ENCODE peak calls at places on chromosomes 7 and 10, in eight cellular contexts. One of them, this sample, is unnamed.

GRCh38 chr7:636396-636795 is 90.1 kb upstream of the DNAAF5 start:
- DNase-seq in GM23338: no peak
- DNase-seq in GM12878: no peak
- DNase-seq in HepG2: peak; percentile 12
- DNase-seq in SK-N-SH: no peak
- DNase-seq in HL-60: no peak
- DNase-seq in HCT116: peak; percentile 65
- DNase-seq in K562: peak; percentile 68
- DNase-seq in this sample: peak; percentile 61

GRCh38 chr10:131760416-131761166 is 140.2 kb upstream of the PPP2R2D start:
- DNase-seq in GM23338: peak; percentile 51
- DNase-seq in GM12878: no peak
- DNase-seq in HepG2: no peak
- DNase-seq in SK-N-SH: no peak
- DNase-seq in HL-60: no peak
- DNase-seq in HCT116: no peak
- DNase-seq in K562: no peak
- DNase-seq in this sample: no peak

GRCh38 chr10:10852464-10852863 is 165.2 kb upstream of the CELF2 start:
- DNase-seq in GM23338: no peak
- DNase-seq in GM12878: no peak
- DNase-seq in HepG2: no peak
- DNase-seq in SK-N-SH: no peak
- DNase-seq in HL-60: no peak
- DNase-seq in HCT116: no peak
- DNase-seq in K562: no peak
- DNase-seq in this sample: no peak

GRCh38 chr7:155490697-155491628 is 33.0 kb downstream of the EN2 start:
- DNase-seq in GM23338: peak; percentile 90
- DNase-seq in GM12878: no peak
- DNase-seq in HepG2: no peak
- DNase-seq in SK-N-SH: peak; percentile 71
- DNase-seq in HL-60: peak; percentile 5
- DNase-seq in HCT116: no peak
- DNase-seq in K562: no peak
- DNase-seq in this sample: no peak

GRCh38 chr10:103669243-103669929 is 175.9 kb downstream of the NEURL1 start:
- DNase-seq in GM23338: no peak
- DNase-seq in GM12878: no peak
- DNase-seq in HepG2: no peak
- DNase-seq in SK-N-SH: no peak
- DNase-seq in HL-60: no peak
- DNase-seq in HCT116: no peak
- DNase-seq in K562: no peak
- DNase-seq in this sample: no peak

GRCh38 chr7:75980126-75980864 is 14.1 kb downstream of the TMEM120A start:
- DNase-seq in GM23338: no peak
- DNase-seq in GM12878: no peak
- DNase-seq in HepG2: no peak
- DNase-seq in SK-N-SH: peak; percentile 45
- DNase-seq in HL-60: no peak
- DNase-seq in HCT116: no peak
- DNase-seq in K562: no peak
- DNase-seq in this sample: no peak

GRCh38 chr10:97889461-97890265 is 40.0 kb downstream of the GOLGA7B start:
- DNase-seq in GM23338: peak; percentile 65
- DNase-seq in GM12878: no peak
- DNase-seq in HepG2: no peak
- DNase-seq in SK-N-SH: peak; percentile 54
- DNase-seq in HL-60: no peak
- DNase-seq in HCT116: peak; percentile 66
- DNase-seq in K562: peak; percentile 61
- DNase-seq in this sample: no peak

GRCh38 chr10:3773465-3774017 is 11.5 kb downstream of the KLF6 start:
- DNase-seq in GM23338: no peak
- DNase-seq in GM12878: no peak
- DNase-seq in HepG2: no peak
- DNase-seq in SK-N-SH: no peak
- DNase-seq in HL-60: no peak
- DNase-seq in HCT116: no peak
- DNase-seq in K562: no peak
- DNase-seq in this sample: no peak

GRCh38 chr7:85454904-85455303 is 268.0 kb upstream of the SEMA3D start:
- DNase-seq in GM23338: no peak
- DNase-seq in GM12878: no peak
- DNase-seq in HepG2: no peak
- DNase-seq in SK-N-SH: no peak
- DNase-seq in HL-60: no peak
- DNase-seq in HCT116: no peak
- DNase-seq in K562: no peak
- DNase-seq in this sample: no peak

GRCh38 chr10:132296671-132297443 is 10.9 kb downstream of the STK32C start:
- DNase-seq in GM23338: no peak
- DNase-seq in GM12878: no peak
- DNase-seq in HepG2: no peak
- DNase-seq in SK-N-SH: peak; percentile 90
- DNase-seq in HL-60: no peak
- DNase-seq in HCT116: no peak
- DNase-seq in K562: no peak
- DNase-seq in this sample: no peak

GRCh38 chr10:70477661-70478162 is 855 bp upstream of the PALD1 start:
- DNase-seq in GM23338: peak; percentile 66
- DNase-seq in GM12878: no peak
- DNase-seq in HepG2: peak; percentile 13
- DNase-seq in SK-N-SH: peak; percentile 68
- DNase-seq in HL-60: peak; percentile 62
- DNase-seq in HCT116: peak; percentile 85
- DNase-seq in K562: peak; percentile 71
- DNase-seq in this sample: no peak
- TF ChIP-seq REST in GM23338: no peak
- TF ChIP-seq REST in GM12878: no peak
- TF ChIP-seq REST in HepG2: no peak
- TF ChIP-seq REST in SK-N-SH: no peak
- TF ChIP-seq REST in HL-60: no peak
- TF ChIP-seq REST in HCT116: no peak
- TF ChIP-seq REST in K562: no peak
- TF ChIP-seq REST in this sample: no peak

DNA sequence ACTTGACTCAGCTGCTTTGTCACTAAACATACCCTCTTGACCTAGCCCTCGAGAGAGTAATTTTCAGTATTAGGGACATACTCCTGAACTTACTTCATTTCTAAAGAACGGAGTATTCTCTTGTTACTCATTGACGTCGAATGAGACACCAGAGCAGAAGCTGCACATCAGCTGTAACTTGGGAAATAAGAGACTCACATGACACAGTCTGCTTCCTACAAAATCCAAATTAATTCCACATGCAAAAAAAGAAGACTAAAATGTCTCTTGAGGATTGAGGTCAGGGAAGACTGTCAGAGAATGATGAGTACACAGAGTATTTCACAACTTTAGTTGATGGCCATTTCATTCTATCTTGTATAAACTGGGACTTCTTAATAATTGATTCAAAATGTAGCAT is 114.7 kb upstream of the EGFR start:
- DNase-seq in GM23338: no peak
- DNase-seq in GM12878: no peak
- DNase-seq in HepG2: no peak
- DNase-seq in SK-N-SH: no peak
- DNase-seq in HL-60: no peak
- DNase-seq in HCT116: no peak
- DNase-seq in K562: no peak
- DNase-seq in this sample: no peak
- TF ChIP-seq POLR2AphosphoS5 in GM23338: no peak
- TF ChIP-seq POLR2AphosphoS5 in GM12878: no peak
- TF ChIP-seq POLR2AphosphoS5 in HepG2: no peak
- TF ChIP-seq POLR2AphosphoS5 in SK-N-SH: no peak
- TF ChIP-seq POLR2AphosphoS5 in HL-60: no peak
- TF ChIP-seq POLR2AphosphoS5 in HCT116: no peak
- TF ChIP-seq POLR2AphosphoS5 in K562: no peak
- TF ChIP-seq POLR2AphosphoS5 in this sample: no peak

DNA sequence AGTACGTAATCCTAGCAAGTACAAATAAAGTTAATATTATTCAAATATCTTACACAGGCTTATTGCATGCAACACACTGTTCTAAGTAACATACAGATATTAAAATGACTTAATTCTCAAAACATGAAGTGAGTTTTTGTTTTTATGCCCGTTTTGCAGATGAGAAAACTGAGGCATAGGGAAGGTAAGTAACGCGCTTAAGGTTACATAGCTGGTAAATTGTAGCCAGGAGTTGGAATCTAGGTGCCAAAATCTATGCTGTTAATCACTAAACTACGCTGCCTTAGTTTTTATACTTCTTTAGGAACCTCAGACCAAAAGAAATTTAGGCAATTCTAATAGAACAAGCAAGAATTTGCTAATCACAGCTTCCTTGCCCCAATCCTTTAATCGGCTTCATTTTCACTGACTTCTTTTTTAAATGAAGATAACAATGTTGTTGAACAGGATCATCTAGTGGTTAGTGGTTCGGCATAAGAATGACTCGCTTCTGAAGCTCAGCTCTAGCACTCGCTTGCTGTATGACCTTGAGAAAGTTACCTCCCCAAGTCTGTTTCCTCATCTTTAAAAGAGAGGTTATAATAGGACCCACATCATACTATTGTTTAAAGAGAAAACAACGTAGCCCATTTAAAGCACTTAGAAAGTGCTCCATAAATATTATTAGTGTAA is 1.0 kb upstream of the LRRTM3 start:
- DNase-seq in GM23338: peak; percentile 60
- DNase-seq in GM12878: no peak
- DNase-seq in HepG2: no peak
- DNase-seq in SK-N-SH: no peak
- DNase-seq in HL-60: no peak
- DNase-seq in HCT116: no peak
- DNase-seq in K562: no peak
- DNase-seq in this sample: no peak
- H3K4me3 ChIP-seq in GM23338: peak overlapping the region; percentile 35
- H3K4me3 ChIP-seq in GM12878: no peak overlapping the region
- H3K4me3 ChIP-seq in HepG2: no peak overlapping the region
- H3K4me3 ChIP-seq in SK-N-SH: no peak overlapping the region
- H3K4me3 ChIP-seq in HL-60: no peak overlapping the region
- H3K4me3 ChIP-seq in HCT116: no peak overlapping the region
- H3K4me3 ChIP-seq in K562: no peak overlapping the region
- H3K4me3 ChIP-seq in this sample: no peak overlapping the region

GRCh38 chr7:117873933-117874530 is 791 bp upstream of the CTTNBP2 start:
- DNase-seq in GM23338: no peak
- DNase-seq in GM12878: no peak
- DNase-seq in HepG2: no peak
- DNase-seq in SK-N-SH: no peak
- DNase-seq in HL-60: no peak
- DNase-seq in HCT116: no peak
- DNase-seq in K562: no peak
- DNase-seq in this sample: no peak

GRCh38 chr7:117871778-117872538 is 1.3 kb downstream of the CTTNBP2 start:
- DNase-seq in GM23338: peak; percentile 72
- DNase-seq in GM12878: no peak
- DNase-seq in HepG2: no peak
- DNase-seq in SK-N-SH: peak; percentile 24
- DNase-seq in HL-60: no peak
- DNase-seq in HCT116: no peak
- DNase-seq in K562: no peak
- DNase-seq in this sample: no peak

GRCh38 chr7:117871401-117871777 is 1.9 kb downstream of the CTTNBP2 start:
- DNase-seq in GM23338: no peak
- DNase-seq in GM12878: no peak
- DNase-seq in HepG2: no peak
- DNase-seq in SK-N-SH: no peak
- DNase-seq in HL-60: no peak
- DNase-seq in HCT116: no peak
- DNase-seq in K562: no peak
- DNase-seq in this sample: no peak

GRCh38 chr7:117872565-117873055 is 631 bp downstream of the CTTNBP2 start:
- DNase-seq in GM23338: peak; percentile 51
- DNase-seq in GM12878: no peak
- DNase-seq in HepG2: no peak
- DNase-seq in SK-N-SH: no peak
- DNase-seq in HL-60: no peak
- DNase-seq in HCT116: peak; percentile 6
- DNase-seq in K562: no peak
- DNase-seq in this sample: no peak

DNA sequence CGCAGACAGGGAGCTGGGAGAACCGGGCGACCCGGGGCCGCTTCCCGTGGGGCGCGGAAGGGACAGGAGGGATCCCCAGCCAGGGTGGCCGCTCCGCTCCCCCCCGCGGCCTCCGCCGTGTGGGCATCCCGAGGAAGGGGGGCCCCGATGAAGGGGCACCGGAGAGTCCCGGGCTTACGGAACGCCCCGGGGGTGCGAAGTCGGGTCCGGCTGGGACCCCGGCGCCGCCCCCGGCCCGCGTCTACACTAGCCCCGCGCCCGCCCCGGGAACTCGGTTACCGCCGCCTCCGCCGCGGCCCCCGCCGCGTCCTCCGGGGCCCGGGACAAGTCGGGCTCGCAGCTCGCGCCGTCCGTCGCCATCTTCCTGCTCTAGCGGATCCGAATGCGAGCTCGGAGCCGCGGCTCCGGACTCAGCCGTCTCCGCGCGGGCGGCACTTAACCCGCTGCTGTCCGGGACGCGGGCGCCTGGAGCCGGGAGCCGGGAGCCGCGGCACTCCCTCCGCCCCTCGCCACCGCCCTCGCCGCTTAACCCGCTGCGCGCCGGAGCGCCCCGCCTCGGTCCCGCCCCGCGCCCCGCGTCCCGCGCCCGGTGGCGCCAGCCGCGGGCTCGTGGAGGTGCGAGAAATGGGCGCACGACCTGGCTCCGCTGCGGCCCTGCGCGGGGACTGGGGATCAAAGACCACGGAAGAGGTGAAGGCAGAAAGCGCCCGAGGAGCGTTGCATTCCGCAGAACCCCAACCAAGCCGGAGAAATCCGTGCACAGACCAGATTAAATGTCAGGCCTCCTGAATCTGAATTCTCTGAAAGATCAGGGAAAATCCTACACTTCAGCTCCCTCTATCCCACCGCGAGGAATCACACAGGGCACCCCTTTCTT is at the start of gene CTTNBP2:
- DNase-seq in GM23338: peak; percentile 85
- DNase-seq in GM12878: no peak
- DNase-seq in HepG2: no peak
- DNase-seq in SK-N-SH: peak; percentile 75
- DNase-seq in HL-60: no peak
- DNase-seq in HCT116: peak; percentile 6
- DNase-seq in K562: peak; percentile 17
- DNase-seq in this sample: no peak
- TF ChIP-seq REST in GM23338: no peak
- TF ChIP-seq REST in GM12878: no peak
- TF ChIP-seq REST in HepG2: no peak
- TF ChIP-seq REST in SK-N-SH: no peak
- TF ChIP-seq REST in HL-60: no peak
- TF ChIP-seq REST in HCT116: no peak
- TF ChIP-seq REST in K562: no peak
- TF ChIP-seq REST in this sample: no peak

This sample was measured in Panc1.